ENCODE peak calls at places on chromosomes 6 and 20, in four cellular contexts. G is H9; K is CD4-positive, alpha-beta memory T cell; O is globus pallidus. X is an unnamed sample.

GRCh38 chr20:25316506-25317190 is 68.8 kb downstream of the PYGB start:
- DNase-seq in G (no peak), K (no peak), O (no peak), X (no peak)

GRCh38 chr6:157221049-157221816 is 102.1 kb downstream of the TMEM242 start:
- DNase-seq in G (peak), K (peak), O (peak), X (peak)

GRCh38 chr6:152859225-152859624 is 108.6 kb downstream of the VIP start:
- DNase-seq in G (no peak), K (no peak), O (no peak), X (peak)

GRCh38 chr6:155883334-155883731 is 427.7 kb upstream of the NOX3 start:
- DNase-seq in G (no peak), K (no peak), O (no peak), X (no peak)

GRCh38 chr6:158686791-158687381 is 37.0 kb downstream of the SYTL3 start:
- DNase-seq in G (no peak), K (peak), O (no peak), X (peak)

GRCh38 chr6:81875776-81876293 is 123.4 kb upstream of the TENT5A start:
- DNase-seq in G (no peak), K (no peak), O (no peak), X (no peak)

GRCh38 chr6:83192456-83192855 is 609 bp downstream of the PGM3 start:
- DNase-seq in G (no peak), K (no peak), O (no peak), X (no peak)

GRCh38 chr6:10154251-10154650 is 260.6 kb downstream of the TFAP2A start:
- DNase-seq in G (no peak), K (no peak), O (no peak), X (no peak)

GRCh38 chr6:116631379-116631990 is 15.2 kb downstream of the RSPH4A start:
- DNase-seq in G (peak), K (no peak), O (no peak), X (no peak)

GRCh38 chr20:25659999-25660398 is 36.2 kb upstream of the NANP start:
- DNase-seq in G (no peak), K (no peak), O (no peak), X (no peak)

GRCh38 chr20:56439784-56440291 is 27.8 kb downstream of the CASS4 start:
- DNase-seq in G (no peak), K (no peak), O (no peak), X (no peak)

GRCh38 chr6:156917213-156917612 is 140.0 kb downstream of the ARID1B start:
- DNase-seq in G (no peak), K (no peak), O (no peak), X (no peak)

GRCh38 chr6:135182993-135183531 is 2.0 kb downstream of the MYB start:
- DNase-seq in G (peak), K (peak), O (no peak), X (peak)

GRCh38 chr20:16125810-16126209 is 447.4 kb downstream of the KIF16B start:
- DNase-seq in G (no peak), K (no peak), O (peak), X (no peak)

GRCh38 chr20:51758978-51759544 is 9.1 kb downstream of the ATP9A start:
- DNase-seq in G (no peak), K (no peak), O (peak), X (no peak)

GRCh38 chr6:155038104-155038503 is 43.0 kb downstream of the TIAM2 start:
- DNase-seq in G (no peak), K (no peak), O (no peak), X (no peak)

GRCh38 chr6:37990762-37991525 is 171.4 kb downstream of the ZFAND3 start:
- DNase-seq in G (no peak), K (no peak), O (no peak), X (no peak)

GRCh38 chr6:111534366-111534765 is 51.3 kb upstream of the REV3L start:
- DNase-seq in G (no peak), K (no peak), O (peak), X (no peak)

GRCh38 chr6:79621579-79621978 is 9.6 kb upstream of the SH3BGRL2 start:
- DNase-seq in G (no peak), K (no peak), O (no peak), X (no peak)

GRCh38 chr6:14722704-14723103 is 523.2 kb upstream of the JARID2 start:
- DNase-seq in G (no peak), K (peak), O (no peak), X (no peak)

GRCh38 chr6:10403385-10404106 is 11.3 kb downstream of the TFAP2A start:
- DNase-seq in G (no peak), K (no peak), O (no peak), X (no peak)

GRCh38 chr6:56940977-56941376 is 13.9 kb upstream of the BEND6 start:
- DNase-seq in G (no peak), K (no peak), O (no peak), X (no peak)

GRCh38 chr20:44282148-44282547 is 28.9 kb downstream of the FITM2 start:
- DNase-seq in G (no peak), K (no peak), O (no peak), X (no peak)

GRCh38 chr6:44062771-44063560 is 64.3 kb downstream of the MRPL14 start:
- DNase-seq in G (peak), K (no peak), O (peak), X (no peak)

GRCh38 chr20:55160996-55161395 is 685.6 kb downstream of the DOK5 start:
- DNase-seq in G (no peak), K (no peak), O (no peak), X (no peak)

GRCh38 chr6:36129889-36130671 is at the start of gene MAPK13:
- DNase-seq in G (peak), K (peak), O (no peak), X (no peak)

GRCh38 chr20:53725575-53725970 is 131.9 kb upstream of the ZNF217 start:
- DNase-seq in G (no peak), K (no peak), O (no peak), X (no peak)

GRCh38 chr6:135750081-135750480 is 101.4 kb upstream of the PDE7B start:
- DNase-seq in G (no peak), K (no peak), O (no peak), X (no peak)

GRCh38 chr6:140032177-140032576 is 657.7 kb upstream of the CITED2 start:
- DNase-seq in G (no peak), K (no peak), O (no peak), X (no peak)

GRCh38 chr6:113631616-113632015 is 225.5 kb upstream of the MARCKS start:
- DNase-seq in G (no peak), K (no peak), O (no peak), X (no peak)

GRCh38 chr6:6810727-6811126 is 222.2 kb downstream of the LY86 start:
- DNase-seq in G (no peak), K (peak), O (no peak), X (no peak)

GRCh38 chr6:1004885-1005635 is 306.8 kb upstream of the FOXQ1 start:
- DNase-seq in G (no peak), K (no peak), O (no peak), X (no peak)

GRCh38 chr6:21678990-21679389 is 85.4 kb downstream of the SOX4 start:
- DNase-seq in G (no peak), K (no peak), O (no peak), X (no peak)

GRCh38 chr6:26290941-26291340 is 74.1 kb upstream of the BTN3A2 start:
- DNase-seq in G (no peak), K (no peak), O (no peak), X (no peak)

GRCh38 chr6:168937061-168937460 is 316.6 kb downstream of the THBS2 start:
- DNase-seq in G (no peak), K (no peak), O (no peak), X (no peak)

GRCh38 chr6:98843274-98844243 is 9.2 kb downstream of the POU3F2 start:
- DNase-seq in G (peak), K (no peak), O (peak), X (no peak)

GRCh38 chr6:89830385-89830809 is 717 bp downstream of the CASP8AP2 start:
- DNase-seq in G (no peak), K (no peak), O (no peak), X (no peak)

GRCh38 chr6:82980086-82980485 is 85.6 kb downstream of the UBE3D start:
- DNase-seq in G (no peak), K (no peak), O (no peak), X (no peak)

GRCh38 chr20:33811763-33812672 is 870 bp downstream of the CHMP4B start:
- DNase-seq in G (no peak), K (peak), O (peak), X (peak)

X was measured in CD4-positive, CD25-positive, alpha-beta regulatory T cell.